ENCODE peak calls at places on chromosomes 4 and X, in seven cellular contexts. One of them, this sample, is unnamed.

GRCh38 chr4:133149932-133150642 is 993 bp downstream of the PCDH10 start:
- DNase-seq in A549: no peak
- DNase-seq in stomach: no peak
- DNase-seq in K562: no peak
- DNase-seq in tibial nerve: no peak
- DNase-seq in ovary: no peak
- DNase-seq in esophagus muscularis mucosa: no peak
- DNase-seq in this sample: no peak

GRCh38 chrX:63349307-63349706 is 1.8 kb downstream of the SPIN4 start:
- DNase-seq in A549: no peak
- DNase-seq in stomach: no peak
- DNase-seq in K562: peak
- DNase-seq in tibial nerve: no peak
- DNase-seq in ovary: no peak
- DNase-seq in esophagus muscularis mucosa: no peak
- DNase-seq in this sample: no peak

GRCh38 chrX:76931518-76931917 is 504.0 kb downstream of the MAGEE1 start:
- DNase-seq in A549: no peak
- DNase-seq in stomach: no peak
- DNase-seq in K562: no peak
- DNase-seq in tibial nerve: no peak
- DNase-seq in ovary: no peak
- DNase-seq in esophagus muscularis mucosa: no peak
- DNase-seq in this sample: no peak

GRCh38 chrX:3712080-3712869 is 1.2 kb downstream of the PRKX start:
- DNase-seq in A549: no peak
- DNase-seq in stomach: no peak
- DNase-seq in K562: peak
- DNase-seq in tibial nerve: peak
- DNase-seq in ovary: peak
- DNase-seq in esophagus muscularis mucosa: no peak
- DNase-seq in this sample: peak

GRCh38 chrX:54449929-54450328 is 9.7 kb downstream of the TSR2 start:
- DNase-seq in A549: no peak
- DNase-seq in stomach: no peak
- DNase-seq in K562: no peak
- DNase-seq in tibial nerve: no peak
- DNase-seq in ovary: no peak
- DNase-seq in esophagus muscularis mucosa: no peak
- DNase-seq in this sample: no peak

GRCh38 chr4:7320413-7320812 is 114.3 kb downstream of the PSAPL1 start:
- DNase-seq in A549: no peak
- DNase-seq in stomach: no peak
- DNase-seq in K562: no peak
- DNase-seq in tibial nerve: no peak
- DNase-seq in ovary: no peak
- DNase-seq in esophagus muscularis mucosa: no peak
- DNase-seq in this sample: no peak

GRCh38 chr4:85092943-85093342 is 126.5 kb upstream of the WDFY3 start:
- DNase-seq in A549: no peak
- DNase-seq in stomach: no peak
- DNase-seq in K562: no peak
- DNase-seq in tibial nerve: no peak
- DNase-seq in ovary: no peak
- DNase-seq in esophagus muscularis mucosa: no peak
- DNase-seq in this sample: no peak

GRCh38 chr4:52713456-52713937 is 37.7 kb downstream of the ERVMER34-1 start:
- DNase-seq in A549: no peak
- DNase-seq in stomach: no peak
- DNase-seq in K562: peak
- DNase-seq in tibial nerve: no peak
- DNase-seq in ovary: no peak
- DNase-seq in esophagus muscularis mucosa: no peak
- DNase-seq in this sample: no peak

GRCh38 chrX:39643533-39643932 is 454.2 kb downstream of the BCOR start:
- DNase-seq in A549: no peak
- DNase-seq in stomach: no peak
- DNase-seq in K562: no peak
- DNase-seq in tibial nerve: no peak
- DNase-seq in ovary: no peak
- DNase-seq in esophagus muscularis mucosa: no peak
- DNase-seq in this sample: no peak

GRCh38 chr4:121061861-121062260 is 10.5 kb downstream of the NDNF start:
- DNase-seq in A549: no peak
- DNase-seq in stomach: no peak
- DNase-seq in K562: no peak
- DNase-seq in tibial nerve: no peak
- DNase-seq in ovary: no peak
- DNase-seq in esophagus muscularis mucosa: no peak
- DNase-seq in this sample: no peak

GRCh38 chr4:73897380-73898136 is 28.4 kb downstream of the CXCL1 start:
- DNase-seq in A549: no peak
- DNase-seq in stomach: no peak
- DNase-seq in K562: no peak
- DNase-seq in tibial nerve: no peak
- DNase-seq in ovary: no peak
- DNase-seq in esophagus muscularis mucosa: no peak
- DNase-seq in this sample: no peak

GRCh38 chrX:20317873-20318272 is 51.2 kb upstream of the RPS6KA3 start:
- DNase-seq in A549: no peak
- DNase-seq in stomach: no peak
- DNase-seq in K562: no peak
- DNase-seq in tibial nerve: no peak
- DNase-seq in ovary: no peak
- DNase-seq in esophagus muscularis mucosa: no peak
- DNase-seq in this sample: no peak

GRCh38 chr4:37664696-37665095 is 21.5 kb downstream of the RELL1 start:
- DNase-seq in A549: no peak
- DNase-seq in stomach: no peak
- DNase-seq in K562: no peak
- DNase-seq in tibial nerve: no peak
- DNase-seq in ovary: no peak
- DNase-seq in esophagus muscularis mucosa: no peak
- DNase-seq in this sample: no peak

GRCh38 chr4:37661643-37662221 is 24.4 kb downstream of the RELL1 start:
- DNase-seq in A549: no peak
- DNase-seq in stomach: no peak
- DNase-seq in K562: no peak
- DNase-seq in tibial nerve: no peak
- DNase-seq in ovary: no peak
- DNase-seq in esophagus muscularis mucosa: no peak
- DNase-seq in this sample: no peak

GRCh38 chr4:37663552-37663951 is 22.6 kb downstream of the RELL1 start:
- DNase-seq in A549: no peak
- DNase-seq in stomach: no peak
- DNase-seq in K562: no peak
- DNase-seq in tibial nerve: no peak
- DNase-seq in ovary: no peak
- DNase-seq in esophagus muscularis mucosa: no peak
- DNase-seq in this sample: no peak

GRCh38 chr4:37662306-37662705 is 23.9 kb downstream of the RELL1 start:
- DNase-seq in A549: no peak
- DNase-seq in stomach: no peak
- DNase-seq in K562: no peak
- DNase-seq in tibial nerve: no peak
- DNase-seq in ovary: no peak
- DNase-seq in esophagus muscularis mucosa: no peak
- DNase-seq in this sample: no peak

GRCh38 chr4:37662861-37663390 is 23.2 kb downstream of the RELL1 start:
- DNase-seq in A549: peak
- DNase-seq in stomach: no peak
- DNase-seq in K562: no peak
- DNase-seq in tibial nerve: no peak
- DNase-seq in ovary: no peak
- DNase-seq in esophagus muscularis mucosa: no peak
- DNase-seq in this sample: no peak
- TF ChIP-seq EP300 in A549: no peak
- TF ChIP-seq EP300 in stomach: no peak
- TF ChIP-seq EP300 in K562: no peak
- TF ChIP-seq EP300 in tibial nerve: no peak
- TF ChIP-seq EP300 in ovary: no peak
- TF ChIP-seq EP300 in esophagus muscularis mucosa: no peak
- TF ChIP-seq EP300 in this sample: no peak

DNA sequence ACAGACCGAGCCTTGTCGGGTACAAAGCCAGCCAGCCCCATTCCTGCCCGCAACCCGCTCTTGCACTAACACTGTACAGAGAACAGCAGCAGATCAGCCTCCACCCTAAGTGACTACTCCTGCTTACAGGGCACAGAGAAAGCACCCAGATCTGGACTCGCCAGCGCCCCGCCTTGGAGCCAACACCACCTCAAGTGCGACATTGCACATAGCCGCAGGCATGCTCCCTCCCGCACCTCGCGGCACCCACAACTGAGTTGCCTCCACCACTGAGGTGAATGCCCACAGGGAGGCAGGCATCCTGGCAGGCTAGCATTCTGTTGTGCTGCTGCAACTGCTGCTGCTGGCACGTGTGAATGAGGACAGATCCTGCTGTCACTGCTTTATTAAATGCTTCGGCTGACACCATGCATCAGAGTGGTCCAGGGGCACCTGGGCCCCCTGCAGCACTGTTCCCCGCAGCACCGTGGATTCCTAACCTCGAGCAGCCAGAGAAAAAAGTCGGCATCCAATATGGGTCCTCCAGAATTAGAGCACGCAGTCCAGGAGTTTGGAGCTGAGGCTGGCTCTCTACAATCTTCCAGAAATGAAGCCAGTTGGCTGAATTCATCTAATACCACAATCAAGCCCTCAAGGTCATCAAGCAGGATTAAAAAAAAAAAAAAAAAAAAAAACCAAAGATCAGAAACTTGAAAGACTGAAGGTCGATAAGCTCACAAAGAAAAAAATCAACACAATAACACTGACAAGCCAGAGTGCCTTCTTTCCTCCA is 352.9 kb downstream of the GASK1B start:
- DNase-seq in A549: no peak
- DNase-seq in stomach: no peak
- DNase-seq in K562: no peak
- DNase-seq in tibial nerve: no peak
- DNase-seq in ovary: no peak
- DNase-seq in esophagus muscularis mucosa: no peak
- DNase-seq in this sample: no peak
- TF ChIP-seq POLR2A in A549: no peak
- TF ChIP-seq POLR2A in stomach: no peak
- TF ChIP-seq POLR2A in K562: no peak
- TF ChIP-seq POLR2A in tibial nerve: no peak
- TF ChIP-seq POLR2A in ovary: no peak
- TF ChIP-seq POLR2A in esophagus muscularis mucosa: no peak
- TF ChIP-seq POLR2A in this sample: no peak

DNA sequence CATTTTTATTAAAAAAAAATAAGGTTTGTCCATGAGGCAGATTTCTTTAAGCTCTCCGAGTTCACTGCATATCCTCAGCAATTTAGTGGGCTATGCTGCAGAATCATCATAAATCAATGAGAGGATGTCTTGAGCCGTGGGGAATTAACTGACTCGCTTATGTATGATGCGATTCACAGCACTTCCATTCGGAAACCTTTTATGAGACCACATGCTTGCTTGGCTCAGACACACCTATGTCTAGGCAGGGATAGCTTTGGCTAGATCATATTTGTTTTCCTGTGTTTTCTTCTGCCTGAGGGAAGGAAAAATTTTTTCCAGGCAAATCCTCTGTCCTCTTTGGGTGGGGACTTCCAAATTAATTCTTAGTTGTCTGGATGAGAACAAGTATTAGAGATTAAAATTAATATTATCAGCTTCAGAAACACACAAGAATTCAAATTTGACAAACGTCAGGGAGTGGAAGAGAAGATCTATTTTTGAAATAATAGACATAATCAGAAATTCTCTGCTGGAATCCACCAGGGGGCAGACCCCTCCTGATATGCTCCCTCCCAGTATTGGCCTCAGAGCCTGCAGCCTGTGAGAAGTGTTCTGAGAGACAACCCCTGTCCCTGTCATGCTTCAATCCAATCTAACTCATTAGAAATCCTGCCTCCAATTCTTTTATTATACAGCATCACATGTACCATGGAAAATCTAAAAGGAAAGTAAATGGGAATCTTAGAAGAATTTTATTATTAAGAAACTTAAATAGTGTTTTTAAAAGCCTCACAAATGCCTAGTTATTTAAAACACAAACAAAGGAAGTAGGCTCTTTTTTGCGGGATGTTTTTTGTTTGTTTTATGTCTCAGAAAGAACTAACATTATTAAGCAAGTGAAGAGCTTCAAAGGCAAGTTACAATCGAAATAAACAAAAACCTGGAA is 345.1 kb upstream of the TACR3 start:
- DNase-seq in A549: peak
- DNase-seq in stomach: peak
- DNase-seq in K562: peak
- DNase-seq in tibial nerve: peak
- DNase-seq in ovary: peak
- DNase-seq in esophagus muscularis mucosa: no peak
- DNase-seq in this sample: peak
- TF ChIP-seq CTCF in A549: peak
- TF ChIP-seq CTCF in stomach: no peak
- TF ChIP-seq CTCF in K562: peak
- TF ChIP-seq CTCF in tibial nerve: peak
- TF ChIP-seq CTCF in ovary: no peak
- TF ChIP-seq CTCF in esophagus muscularis mucosa: peak
- TF ChIP-seq CTCF in this sample: peak

GRCh38 chr4:41696768-41697167 is 51.8 kb downstream of the PHOX2B start:
- DNase-seq in A549: no peak
- DNase-seq in stomach: no peak
- DNase-seq in K562: no peak
- DNase-seq in tibial nerve: no peak
- DNase-seq in ovary: no peak
- DNase-seq in esophagus muscularis mucosa: no peak
- DNase-seq in this sample: no peak

GRCh38 chr4:41692717-41693345 is 55.7 kb downstream of the PHOX2B start:
- DNase-seq in A549: peak
- DNase-seq in stomach: peak
- DNase-seq in K562: peak
- DNase-seq in tibial nerve: peak
- DNase-seq in ovary: no peak
- DNase-seq in esophagus muscularis mucosa: no peak
- DNase-seq in this sample: peak

GRCh38 chr4:41701961-41702360 is 46.6 kb downstream of the PHOX2B start:
- DNase-seq in A549: no peak
- DNase-seq in stomach: no peak
- DNase-seq in K562: no peak
- DNase-seq in tibial nerve: no peak
- DNase-seq in ovary: no peak
- DNase-seq in esophagus muscularis mucosa: no peak
- DNase-seq in this sample: no peak

GRCh38 chr4:41693629-41694028 is 54.9 kb downstream of the PHOX2B start:
- DNase-seq in A549: peak
- DNase-seq in stomach: no peak
- DNase-seq in K562: no peak
- DNase-seq in tibial nerve: no peak
- DNase-seq in ovary: no peak
- DNase-seq in esophagus muscularis mucosa: no peak
- DNase-seq in this sample: no peak

DNA sequence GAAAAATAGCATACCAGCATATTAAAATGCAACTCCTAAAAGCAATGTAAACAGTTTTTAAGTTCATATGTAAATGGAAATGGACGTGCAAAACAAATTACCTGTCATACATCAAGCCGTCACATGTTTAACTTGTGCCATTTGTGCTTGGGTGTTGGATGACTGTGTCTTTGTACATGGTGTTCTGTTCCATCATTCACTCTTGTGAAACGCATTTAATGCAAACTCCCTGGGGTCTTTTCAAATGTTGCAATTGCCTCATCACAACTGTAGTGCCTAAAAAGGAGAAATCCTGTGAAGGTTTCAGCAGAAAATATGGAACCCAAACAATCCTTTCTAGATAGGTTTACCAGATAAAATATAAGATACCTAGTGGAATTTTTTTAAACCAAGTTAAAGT is 52.4 kb downstream of the PHOX2B start:
- DNase-seq in A549: no peak
- DNase-seq in stomach: no peak
- DNase-seq in K562: no peak
- DNase-seq in tibial nerve: no peak
- DNase-seq in ovary: no peak
- DNase-seq in esophagus muscularis mucosa: no peak
- DNase-seq in this sample: no peak
- TF ChIP-seq EP300 in A549: no peak
- TF ChIP-seq EP300 in stomach: no peak
- TF ChIP-seq EP300 in K562: no peak
- TF ChIP-seq EP300 in tibial nerve: no peak
- TF ChIP-seq EP300 in ovary: no peak
- TF ChIP-seq EP300 in esophagus muscularis mucosa: no peak
- TF ChIP-seq EP300 in this sample: no peak